ENCODE peak calls at places on chromosome 22, in eight cellular contexts. P is stimulated activated naive CD8-positive, alpha-beta T cell treated with anti-CD3 and anti-CD28 coated beads, Interleukin-15, Interleukin-2, amounts not matched to agents 100 U/mL and 50 U/mL, for 24 hours; C is SW480; O is SJSA1; D is mucosa of descending colon; E is hippocampal formation; B is GM23248; Q is activated naive CD4-positive, alpha-beta T cell treated with anti-CD3 and anti-CD28 coated beads, Interleukin-2, amount 50 U/mL, for 16 hours. I is an unnamed sample.
A peak's percentile ranks its signal among the peaks of the same experiment; 100 is the strongest.

GRCh38 chr22:40325315-40325714 is 21.0 kb upstream of the ADSL start:
- DNase-seq in P (peak; percentile 78), C (no peak), O (peak; percentile 61), D (no peak), E (no peak), B (no peak), Q (peak; percentile 65), I (no peak)

GRCh38 chr22:33492210-33492651 is 428.0 kb downstream of the LARGE1 start:
- DNase-seq in P (no peak), C (no peak), O (no peak), D (no peak), E (no peak), B (no peak), Q (no peak), I (no peak)

GRCh38 chr22:24565077-24565476 is 9.3 kb downstream of the SNRPD3 start:
- DNase-seq in P (no peak), C (no peak), O (no peak), D (no peak), E (no peak), B (no peak), Q (no peak), I (no peak)

GRCh38 chr22:49323751-49324415 is 503.8 kb downstream of the BRD1 start:
- DNase-seq in P (no peak), C (no peak), O (no peak), D (no peak), E (no peak), B (no peak), Q (no peak), I (no peak)

GRCh38 chr22:43272301-43272700 is 70.9 kb downstream of the SCUBE1 start:
- DNase-seq in P (no peak), C (no peak), O (no peak), D (no peak), E (no peak), B (no peak), Q (no peak), I (no peak)

GRCh38 chr22:39123811-39124668 is 27.0 kb downstream of the APOBEC3H start:
- DNase-seq in P (no peak), C (no peak), O (no peak), D (no peak), E (no peak), B (no peak), Q (no peak), I (no peak)

GRCh38 chr22:27224485-27225364 is 567.3 kb downstream of the MIAT start:
- DNase-seq in P (no peak), C (no peak), O (peak; percentile 76), D (no peak), E (no peak), B (peak; percentile 79), Q (no peak), I (no peak)

GRCh38 chr22:45526263-45526662 is 23.6 kb downstream of the FBLN1 start:
- DNase-seq in P (no peak), C (no peak), O (no peak), D (no peak), E (no peak), B (peak; percentile 42), Q (no peak), I (no peak)

GRCh38 chr22:42074153-42074750 is at the start of gene PHETA2:
- DNase-seq in P (peak; percentile 67), C (no peak), O (peak; percentile 65), D (peak; percentile 73), E (no peak), B (peak; percentile 80), Q (peak; percentile 68), I (no peak)

GRCh38 chr22:25021976-25022711 is 69.6 kb downstream of the KIAA1671 start:
- DNase-seq in P (no peak), C (no peak), O (no peak), D (no peak), E (no peak), B (no peak), Q (no peak), I (no peak)

GRCh38 chr22:23047265-23047664 is 23.1 kb upstream of the GNAZ start:
- DNase-seq in P (no peak), C (no peak), O (no peak), D (no peak), E (no peak), B (no peak), Q (no peak), I (no peak)

GRCh38 chr22:29105468-29105867 is 32.6 kb downstream of the KREMEN1 start:
- DNase-seq in P (no peak), C (no peak), O (no peak), D (no peak), E (no peak), B (peak; percentile 66), Q (no peak), I (no peak)

GRCh38 chr22:49205401-49205800 is 622.3 kb downstream of the BRD1 start:
- DNase-seq in P (no peak), C (no peak), O (no peak), D (peak; percentile 15), E (no peak), B (no peak), Q (no peak), I (no peak)

GRCh38 chr22:48256776-48257689 is 1494.6 kb downstream of the TBC1D22A start:
- DNase-seq in P (no peak), C (no peak), O (no peak), D (no peak), E (no peak), B (no peak), Q (no peak), I (no peak)

GRCh38 chr22:43828711-43829447 is 16.8 kb upstream of the EFCAB6 start:
- DNase-seq in P (no peak), C (no peak), O (no peak), D (no peak), E (peak; percentile 14), B (peak; percentile 63), Q (no peak), I (no peak)

GRCh38 chr22:46297151-46297819 is 615 bp downstream of the GTSE1 start:
- DNase-seq in P (peak; percentile 33), C (peak; percentile 36), O (no peak), D (no peak), E (no peak), B (peak; percentile 83), Q (no peak), I (no peak)

GRCh38 chr22:24104307-24105017 is 76.8 kb upstream of the SUSD2 start:
- DNase-seq in P (no peak), C (no peak), O (no peak), D (no peak), E (no peak), B (no peak), Q (no peak), I (no peak)

GRCh38 chr22:34567367-34567766 is 498.6 kb upstream of the ISX start:
- DNase-seq in P (no peak), C (no peak), O (no peak), D (no peak), E (no peak), B (no peak), Q (no peak), I (no peak)

GRCh38 chr22:26646158-26646557 is 11.2 kb upstream of the MIAT start:
- DNase-seq in P (no peak), C (no peak), O (no peak), D (no peak), E (no peak), B (peak; percentile 68), Q (no peak), I (no peak)

GRCh38 chr22:19844423-19845368 is 10.0 kb downstream of the GNB1L start:
- DNase-seq in P (peak; percentile 13), C (no peak), O (peak; percentile 12), D (peak; percentile 67), E (peak; percentile 30), B (peak; percentile 96), Q (no peak), I (no peak)

GRCh38 chr22:27487600-27488450 is 313.7 kb downstream of the MN1 start:
- DNase-seq in P (no peak), C (no peak), O (peak; percentile 70), D (no peak), E (no peak), B (peak; percentile 61), Q (no peak), I (no peak)

GRCh38 chr22:43847376-43848289 is 14.7 kb downstream of the SULT4A1 start:
- DNase-seq in P (no peak), C (no peak), O (no peak), D (peak; percentile 25), E (no peak), B (no peak), Q (no peak), I (no peak)

GRCh38 chr22:35712672-35713071 is 5.0 kb upstream of the APOL5 start:
- DNase-seq in P (no peak), C (no peak), O (no peak), D (no peak), E (no peak), B (no peak), Q (no peak), I (no peak)

GRCh38 chr22:28902490-28902889 is 19.1 kb downstream of the ZNRF3 start:
- DNase-seq in P (no peak), C (no peak), O (no peak), D (no peak), E (no peak), B (no peak), Q (no peak), I (no peak)

GRCh38 chr22:31244044-31244942 is 32.2 kb downstream of the LIMK2 start:
- DNase-seq in P (no peak), C (peak; percentile 39), O (peak; percentile 88), D (no peak), E (no peak), B (peak; percentile 97), Q (no peak), I (no peak)

GRCh38 chr22:49962751-49963646 is 2.4 kb downstream of the PIM3 start:
- DNase-seq in P (no peak), C (no peak), O (no peak), D (peak; percentile 75), E (no peak), B (no peak), Q (no peak), I (no peak)

I was measured in NCI-H2029.